ENCODE peak calls at places on chromosomes 11 and 22, in four cellular contexts. J is SK-N-SH, L is WTC11, C is K562. Z is an unnamed sample.
A peak's percentile ranks its signal among the peaks of the same experiment; 100 is the strongest.

GRCh38 chr22:40289991-40290459 is 56.3 kb upstream of the ADSL start:
- DNase-seq in J (no peak), L (no peak), C (no peak), Z (peak; percentile 26)

GRCh38 chr22:36234919-36235318 is 4.4 kb downstream of the APOL2 start:
- DNase-seq in J (no peak), L (no peak), C (no peak), Z (no peak)

GRCh38 chr11:85844439-85845051 is 10.6 kb upstream of the CCDC83 start:
- DNase-seq in J (no peak), L (no peak), C (no peak), Z (no peak)

GRCh38 chr11:34189191-34189590 is 83.8 kb downstream of the NAT10 start:
- DNase-seq in J (no peak), L (no peak), C (no peak), Z (no peak)

GRCh38 chr11:118046051-118046963 is 30.6 kb upstream of the TMPRSS4 start:
- DNase-seq in J (no peak), L (no peak), C (no peak), Z (peak; percentile 44)

GRCh38 chr22:45531944-45532631 is 29.4 kb downstream of the FBLN1 start:
- DNase-seq in J (peak; percentile 71), L (no peak), C (no peak), Z (no peak)

GRCh38 chr11:35288311-35288710 is 131.0 kb downstream of the SLC1A2 start:
- DNase-seq in J (no peak), L (no peak), C (no peak), Z (no peak)

GRCh38 chr11:70862093-70862492 is 390.3 kb downstream of the SHANK2 start:
- DNase-seq in J (no peak), L (no peak), C (no peak), Z (no peak)

GRCh38 chr22:37090920-37091688 is 18.4 kb downstream of the TMPRSS6 start:
- DNase-seq in J (no peak), L (no peak), C (no peak), Z (no peak)

GRCh38 chr11:38460901-38461300 is 1862.9 kb upstream of the RAG2 start:
- DNase-seq in J (no peak), L (no peak), C (no peak), Z (no peak)

GRCh38 chr11:11931461-11932055 is 76.9 kb downstream of the DKK3 start:
- DNase-seq in J (peak; percentile 47), L (no peak), C (peak; percentile 59), Z (no peak)

GRCh38 chr11:116202922-116203321 is 569.9 kb downstream of the BUD13 start:
- DNase-seq in J (no peak), L (no peak), C (no peak), Z (no peak)

GRCh38 chr11:92251980-92252379 is 27.4 kb downstream of the FAT3 start:
- DNase-seq in J (no peak), L (no peak), C (no peak), Z (no peak)

GRCh38 chr22:39013923-39014722 is at the start of gene APOBEC3C:
- DNase-seq in J (peak; percentile 74), L (peak; percentile 50), C (peak; percentile 94), Z (peak; percentile 79)

GRCh38 chr11:34354782-34355181 is 3.0 kb downstream of the ABTB2 start:
- DNase-seq in J (no peak), L (no peak), C (no peak), Z (no peak)

GRCh38 chr11:61495801-61496601 is 12.5 kb upstream of the LRRC10B start:
- DNase-seq in J (peak; percentile 65), L (no peak), C (no peak), Z (no peak)

GRCh38 chr11:8638300-8638699 is 44.2 kb downstream of the TRIM66 start:
- DNase-seq in J (no peak), L (no peak), C (peak; percentile 46), Z (no peak)

GRCh38 chr22:49617866-49618688 is 209.6 kb downstream of the BRD1 start:
- DNase-seq in J (no peak), L (peak; percentile 9), C (no peak), Z (no peak)

GRCh38 chr22:35306350-35306967 is 6.8 kb downstream of the TOM1 start:
- DNase-seq in J (no peak), L (no peak), C (no peak), Z (no peak)

GRCh38 chr11:85517272-85517671 is 109.9 kb downstream of the DLG2 start:
- DNase-seq in J (no peak), L (no peak), C (no peak), Z (no peak)

GRCh38 chr11:27347949-27348879 is 14.8 kb downstream of the CCDC34 start:
- DNase-seq in J (no peak), L (no peak), C (no peak), Z (no peak)

GRCh38 chr11:100687630-100688395 is 725 bp downstream of the ARHGAP42 start:
- DNase-seq in J (peak; percentile 47), L (peak; percentile 72), C (peak; percentile 71), Z (no peak)

GRCh38 chr11:129639300-129639699 is 176.3 kb upstream of the TMEM45B start:
- DNase-seq in J (no peak), L (no peak), C (no peak), Z (no peak)

GRCh38 chr22:44428941-44429615 is 69.0 kb downstream of the RTL6 start:
- DNase-seq in J (no peak), L (no peak), C (no peak), Z (no peak)

GRCh38 chr11:102604011-102604410 is 21.1 kb downstream of the MMP20 start:
- DNase-seq in J (no peak), L (no peak), C (no peak), Z (no peak)
- TF ChIP-seq USF1 in J (no peak), L (no peak), C (no peak), Z (no peak)

GRCh38 chr11:44892843-44893242 is 57.8 kb downstream of the TP53I11 start:
- DNase-seq in J (no peak), L (no peak), C (no peak), Z (no peak)

GRCh38 chr11:44885919-44886318 is 64.8 kb downstream of the TP53I11 start:
- DNase-seq in J (no peak), L (no peak), C (no peak), Z (no peak)

GRCh38 chr11:44886765-44887164 is 63.9 kb downstream of the TP53I11 start:
- DNase-seq in J (no peak), L (no peak), C (no peak), Z (no peak)

GRCh38 chr11:44887598-44887997 is 63.1 kb downstream of the TP53I11 start:
- DNase-seq in J (no peak), L (no peak), C (no peak), Z (no peak)

DNA sequence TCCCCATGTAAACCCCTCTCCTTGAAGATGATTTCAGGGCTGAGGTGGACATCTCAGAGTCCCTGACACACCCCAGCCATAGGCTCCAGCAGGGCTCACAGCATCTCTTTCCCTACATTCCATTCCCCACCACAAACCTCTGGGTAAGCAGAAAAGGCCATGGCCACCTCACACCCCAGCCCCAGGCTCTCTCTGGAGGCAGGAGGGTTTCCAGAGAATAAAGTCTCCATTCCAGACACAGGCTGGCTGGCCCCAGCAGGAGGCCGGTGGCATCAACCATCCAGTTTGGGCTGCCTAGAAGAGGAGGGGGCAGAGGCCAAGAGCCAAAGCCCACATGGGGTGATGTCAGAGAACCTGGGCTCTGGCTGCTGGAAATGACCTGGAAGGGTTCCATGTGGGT is 61.4 kb downstream of the TP53I11 start:
- DNase-seq in J (no peak), L (no peak), C (no peak), Z (no peak)
- TF ChIP-seq USF1 in J (no peak), L (no peak), C (no peak), Z (no peak)

DNA sequence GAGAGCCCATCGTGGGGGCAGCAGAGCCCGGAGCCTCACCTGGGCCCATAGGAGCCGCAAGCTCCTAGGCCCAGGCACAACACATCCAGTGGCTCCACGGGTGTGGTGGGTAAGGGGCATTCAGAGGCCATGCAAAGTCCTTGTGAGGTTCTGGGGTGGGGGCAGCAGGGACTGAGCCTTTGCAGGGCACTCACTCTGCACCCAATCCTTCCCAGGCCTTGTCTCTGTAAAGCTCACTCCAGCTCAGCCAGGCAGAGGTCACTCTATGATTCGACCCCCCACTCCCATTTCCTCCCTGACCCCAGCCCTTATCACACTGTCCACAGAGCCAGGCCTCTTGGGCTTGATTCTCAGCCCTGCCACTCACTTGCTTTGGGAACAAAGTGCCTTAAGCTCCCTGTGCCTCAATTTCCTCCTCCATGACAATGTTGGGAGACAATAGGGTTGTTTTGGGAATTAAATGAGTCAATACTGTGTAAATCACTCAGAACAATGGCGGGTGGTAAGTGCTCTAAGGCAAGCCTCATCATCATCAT is 46.6 kb downstream of the LRRC32 start:
- DNase-seq in J (no peak), L (no peak), C (no peak), Z (no peak)
- TF ChIP-seq USF1 in J (no peak), L (no peak), C (no peak), Z (no peak)

GRCh38 chr22:22995166-22995565 is 75.2 kb upstream of the GNAZ start:
- DNase-seq in J (peak; percentile 30), L (no peak), C (no peak), Z (no peak)
- TF ChIP-seq USF1 in J (no peak), L (no peak), C (no peak), Z (no peak)

DNA sequence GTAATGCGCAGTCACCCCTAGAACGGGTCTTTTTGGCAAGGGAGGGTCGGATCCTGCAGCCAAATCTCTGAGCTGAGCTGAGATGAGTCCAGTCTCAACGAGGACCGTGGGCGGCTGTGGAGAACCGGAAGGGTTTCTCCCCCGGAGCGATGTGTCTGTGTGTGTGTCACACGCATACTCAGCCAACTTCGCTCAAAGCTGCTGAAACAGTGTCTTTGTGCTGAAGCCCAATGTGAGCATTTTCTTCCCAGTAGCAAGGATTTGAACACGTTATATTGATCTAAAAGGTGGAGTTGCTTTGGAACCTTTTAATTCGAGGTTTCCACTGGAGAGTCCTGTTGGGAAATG is 1.4 kb upstream of the CELSR1 start:
- DNase-seq in J (no peak), L (no peak), C (peak; percentile 14), Z (no peak)
- TF ChIP-seq USF1 in J (no peak), L (no peak), C (no peak), Z (no peak)

DNA sequence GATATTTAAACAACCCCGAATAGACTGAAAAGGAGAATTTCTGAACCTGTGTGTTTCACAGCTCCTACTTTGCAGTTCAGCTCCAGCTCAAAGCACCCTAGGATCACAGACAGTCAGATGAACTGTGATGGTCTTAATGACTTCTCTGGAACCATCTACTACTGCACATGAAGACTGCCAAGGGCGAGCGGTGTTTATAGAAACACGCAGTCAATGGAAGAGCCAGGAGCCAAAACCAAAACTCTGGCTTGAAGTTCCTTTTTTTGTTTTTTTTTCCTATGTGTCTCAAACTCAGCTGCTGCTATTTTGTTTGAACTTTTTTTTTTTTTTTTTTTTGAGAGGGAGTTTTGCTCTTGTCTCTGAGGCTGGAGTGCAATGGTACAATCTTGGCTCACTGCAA is 382.6 kb upstream of the SYN3 start:
- DNase-seq in J (no peak), L (no peak), C (no peak), Z (no peak)
- TF ChIP-seq USF1 in J (no peak), L (no peak), C (no peak), Z (no peak)